ENCODE peak calls at places on chromosomes 5 and 9, in eight cellular contexts. One of them, this sample, is unnamed.

GRCh38 chr9:129287595-129288305 is 109.7 kb upstream of the IER5L start:
- DNase-seq in aorta: peak; percentile 61
- DNase-seq in tibial artery: peak; percentile 57
- DNase-seq in fibroblast of lung: no peak
- DNase-seq in breast epithelium: peak; percentile 35
- DNase-seq in NCI-H524: no peak
- DNase-seq in CD8-positive, alpha-beta memory T cell: no peak
- DNase-seq in stimulated activated CD4-positive, alpha-beta T cell treated with anti-CD3 and anti-CD28 coated beads, Interleukin-2, amount 100 ng/mL, for 48 hours: no peak
- DNase-seq in this sample: peak; percentile 34

GRCh38 chr5:107269256-107269655 is 401.5 kb downstream of the EFNA5 start:
- DNase-seq in fibroblast of lung: no peak
- DNase-seq in CD8-positive, alpha-beta memory T cell: no peak
- DNase-seq in NCI-H524: no peak
- DNase-seq in stimulated activated CD4-positive, alpha-beta T cell treated with anti-CD3 and anti-CD28 coated beads, Interleukin-2, amount 100 ng/mL, for 48 hours: no peak
- DNase-seq in aorta: no peak
- DNase-seq in tibial artery: no peak
- DNase-seq in breast epithelium: no peak
- DNase-seq in this sample: no peak

GRCh38 chr9:15485836-15486678 is 24.7 kb downstream of the PSIP1 start:
- DNase-seq in tibial artery: no peak
- DNase-seq in CD8-positive, alpha-beta memory T cell: peak; percentile 24
- DNase-seq in NCI-H524: no peak
- DNase-seq in breast epithelium: no peak
- DNase-seq in fibroblast of lung: peak; percentile 45
- DNase-seq in aorta: no peak
- DNase-seq in stimulated activated CD4-positive, alpha-beta T cell treated with anti-CD3 and anti-CD28 coated beads, Interleukin-2, amount 100 ng/mL, for 48 hours: no peak
- DNase-seq in this sample: no peak

GRCh38 chr9:36987891-36988290 is 46.2 kb downstream of the PAX5 start:
- DNase-seq in stimulated activated CD4-positive, alpha-beta T cell treated with anti-CD3 and anti-CD28 coated beads, Interleukin-2, amount 100 ng/mL, for 48 hours: no peak
- DNase-seq in breast epithelium: no peak
- DNase-seq in tibial artery: peak; percentile 11
- DNase-seq in CD8-positive, alpha-beta memory T cell: no peak
- DNase-seq in aorta: no peak
- DNase-seq in fibroblast of lung: peak; percentile 2
- DNase-seq in NCI-H524: no peak
- DNase-seq in this sample: no peak

GRCh38 chr5:151223447-151224264 is at the start of gene CCDC69:
- DNase-seq in NCI-H524: peak; percentile 15
- DNase-seq in stimulated activated CD4-positive, alpha-beta T cell treated with anti-CD3 and anti-CD28 coated beads, Interleukin-2, amount 100 ng/mL, for 48 hours: peak; percentile 44
- DNase-seq in tibial artery: peak; percentile 88
- DNase-seq in aorta: peak; percentile 92
- DNase-seq in CD8-positive, alpha-beta memory T cell: peak; percentile 58
- DNase-seq in fibroblast of lung: peak; percentile 63
- DNase-seq in breast epithelium: peak; percentile 66
- DNase-seq in this sample: peak; percentile 89

GRCh38 chr5:127838661-127839060 is 135.5 kb downstream of the CCDC192 start:
- DNase-seq in CD8-positive, alpha-beta memory T cell: no peak
- DNase-seq in aorta: no peak
- DNase-seq in NCI-H524: no peak
- DNase-seq in tibial artery: no peak
- DNase-seq in fibroblast of lung: peak; percentile 31
- DNase-seq in stimulated activated CD4-positive, alpha-beta T cell treated with anti-CD3 and anti-CD28 coated beads, Interleukin-2, amount 100 ng/mL, for 48 hours: no peak
- DNase-seq in breast epithelium: no peak
- DNase-seq in this sample: no peak

GRCh38 chr5:96812851-96813250 is 5.1 kb upstream of the ERAP1 start:
- DNase-seq in tibial artery: no peak
- DNase-seq in NCI-H524: no peak
- DNase-seq in CD8-positive, alpha-beta memory T cell: no peak
- DNase-seq in breast epithelium: no peak
- DNase-seq in aorta: no peak
- DNase-seq in fibroblast of lung: no peak
- DNase-seq in stimulated activated CD4-positive, alpha-beta T cell treated with anti-CD3 and anti-CD28 coated beads, Interleukin-2, amount 100 ng/mL, for 48 hours: no peak
- DNase-seq in this sample: no peak

GRCh38 chr5:419970-420369 is 23.0 kb upstream of the EXOC3 start:
- DNase-seq in tibial artery: no peak
- DNase-seq in CD8-positive, alpha-beta memory T cell: no peak
- DNase-seq in NCI-H524: no peak
- DNase-seq in stimulated activated CD4-positive, alpha-beta T cell treated with anti-CD3 and anti-CD28 coated beads, Interleukin-2, amount 100 ng/mL, for 48 hours: no peak
- DNase-seq in fibroblast of lung: peak; percentile 43
- DNase-seq in breast epithelium: no peak
- DNase-seq in aorta: peak; percentile 19
- DNase-seq in this sample: peak; percentile 18

GRCh38 chr9:81724242-81724889 is 35.0 kb upstream of the TLE1 start:
- DNase-seq in stimulated activated CD4-positive, alpha-beta T cell treated with anti-CD3 and anti-CD28 coated beads, Interleukin-2, amount 100 ng/mL, for 48 hours: no peak
- DNase-seq in CD8-positive, alpha-beta memory T cell: no peak
- DNase-seq in aorta: no peak
- DNase-seq in fibroblast of lung: peak; percentile 16
- DNase-seq in tibial artery: no peak
- DNase-seq in breast epithelium: no peak
- DNase-seq in NCI-H524: no peak
- DNase-seq in this sample: no peak

GRCh38 chr9:135887021-135887507 is 20.3 kb downstream of the CAMSAP1 start:
- DNase-seq in stimulated activated CD4-positive, alpha-beta T cell treated with anti-CD3 and anti-CD28 coated beads, Interleukin-2, amount 100 ng/mL, for 48 hours: no peak
- DNase-seq in CD8-positive, alpha-beta memory T cell: no peak
- DNase-seq in NCI-H524: no peak
- DNase-seq in fibroblast of lung: peak; percentile 40
- DNase-seq in tibial artery: no peak
- DNase-seq in aorta: peak; percentile 80
- DNase-seq in breast epithelium: no peak
- DNase-seq in this sample: peak; percentile 55

GRCh38 chr9:91035825-91036208 is 234.2 kb downstream of the SYK start:
- DNase-seq in CD8-positive, alpha-beta memory T cell: no peak
- DNase-seq in breast epithelium: no peak
- DNase-seq in tibial artery: no peak
- DNase-seq in stimulated activated CD4-positive, alpha-beta T cell treated with anti-CD3 and anti-CD28 coated beads, Interleukin-2, amount 100 ng/mL, for 48 hours: no peak
- DNase-seq in aorta: no peak
- DNase-seq in fibroblast of lung: no peak
- DNase-seq in NCI-H524: no peak
- DNase-seq in this sample: no peak

GRCh38 chr9:21684831-21685362 is 117.5 kb upstream of the MTAP start:
- DNase-seq in NCI-H524: no peak
- DNase-seq in stimulated activated CD4-positive, alpha-beta T cell treated with anti-CD3 and anti-CD28 coated beads, Interleukin-2, amount 100 ng/mL, for 48 hours: peak; percentile 31
- DNase-seq in aorta: no peak
- DNase-seq in fibroblast of lung: peak; percentile 36
- DNase-seq in CD8-positive, alpha-beta memory T cell: no peak
- DNase-seq in breast epithelium: no peak
- DNase-seq in tibial artery: no peak
- DNase-seq in this sample: no peak

GRCh38 chr5:10719965-10720364 is 41.1 kb downstream of the DAP start:
- DNase-seq in NCI-H524: no peak
- DNase-seq in stimulated activated CD4-positive, alpha-beta T cell treated with anti-CD3 and anti-CD28 coated beads, Interleukin-2, amount 100 ng/mL, for 48 hours: no peak
- DNase-seq in tibial artery: no peak
- DNase-seq in aorta: no peak
- DNase-seq in CD8-positive, alpha-beta memory T cell: no peak
- DNase-seq in fibroblast of lung: peak; percentile 87
- DNase-seq in breast epithelium: no peak
- DNase-seq in this sample: no peak

GRCh38 chr5:53994148-53994547 is 316.2 kb downstream of the ARL15 start:
- DNase-seq in breast epithelium: no peak
- DNase-seq in NCI-H524: no peak
- DNase-seq in tibial artery: no peak
- DNase-seq in aorta: no peak
- DNase-seq in fibroblast of lung: peak; percentile 88
- DNase-seq in stimulated activated CD4-positive, alpha-beta T cell treated with anti-CD3 and anti-CD28 coated beads, Interleukin-2, amount 100 ng/mL, for 48 hours: no peak
- DNase-seq in CD8-positive, alpha-beta memory T cell: no peak
- DNase-seq in this sample: no peak

GRCh38 chr5:91293131-91293530 is 90.0 kb downstream of the ARRDC3 start:
- DNase-seq in stimulated activated CD4-positive, alpha-beta T cell treated with anti-CD3 and anti-CD28 coated beads, Interleukin-2, amount 100 ng/mL, for 48 hours: no peak
- DNase-seq in tibial artery: no peak
- DNase-seq in CD8-positive, alpha-beta memory T cell: no peak
- DNase-seq in NCI-H524: no peak
- DNase-seq in breast epithelium: no peak
- DNase-seq in fibroblast of lung: no peak
- DNase-seq in aorta: no peak
- DNase-seq in this sample: no peak

GRCh38 chr9:90331826-90332575 is 310.6 kb downstream of the DIRAS2 start:
- DNase-seq in CD8-positive, alpha-beta memory T cell: no peak
- DNase-seq in breast epithelium: no peak
- DNase-seq in NCI-H524: no peak
- DNase-seq in fibroblast of lung: peak; percentile 83
- DNase-seq in aorta: no peak
- DNase-seq in stimulated activated CD4-positive, alpha-beta T cell treated with anti-CD3 and anti-CD28 coated beads, Interleukin-2, amount 100 ng/mL, for 48 hours: no peak
- DNase-seq in tibial artery: no peak
- DNase-seq in this sample: no peak

GRCh38 chr9:34282096-34282495 is 47.0 kb downstream of the KIF24 start:
- DNase-seq in fibroblast of lung: peak; percentile 34
- DNase-seq in tibial artery: no peak
- DNase-seq in CD8-positive, alpha-beta memory T cell: no peak
- DNase-seq in breast epithelium: no peak
- DNase-seq in aorta: no peak
- DNase-seq in NCI-H524: no peak
- DNase-seq in stimulated activated CD4-positive, alpha-beta T cell treated with anti-CD3 and anti-CD28 coated beads, Interleukin-2, amount 100 ng/mL, for 48 hours: no peak
- DNase-seq in this sample: no peak

GRCh38 chr5:10448754-10449345 is 7.2 kb downstream of the ROPN1L start:
- DNase-seq in breast epithelium: no peak
- DNase-seq in aorta: no peak
- DNase-seq in CD8-positive, alpha-beta memory T cell: no peak
- DNase-seq in stimulated activated CD4-positive, alpha-beta T cell treated with anti-CD3 and anti-CD28 coated beads, Interleukin-2, amount 100 ng/mL, for 48 hours: no peak
- DNase-seq in tibial artery: no peak
- DNase-seq in NCI-H524: no peak
- DNase-seq in fibroblast of lung: no peak
- DNase-seq in this sample: no peak

GRCh38 chr9:99451121-99451606 is 229.1 kb downstream of the SEC61B start:
- DNase-seq in breast epithelium: no peak
- DNase-seq in stimulated activated CD4-positive, alpha-beta T cell treated with anti-CD3 and anti-CD28 coated beads, Interleukin-2, amount 100 ng/mL, for 48 hours: no peak
- DNase-seq in aorta: no peak
- DNase-seq in CD8-positive, alpha-beta memory T cell: no peak
- DNase-seq in NCI-H524: no peak
- DNase-seq in tibial artery: no peak
- DNase-seq in fibroblast of lung: no peak
- DNase-seq in this sample: no peak

GRCh38 chr9:93422987-93423386 is 28.5 kb upstream of the FAM120A start:
- DNase-seq in stimulated activated CD4-positive, alpha-beta T cell treated with anti-CD3 and anti-CD28 coated beads, Interleukin-2, amount 100 ng/mL, for 48 hours: no peak
- DNase-seq in aorta: no peak
- DNase-seq in fibroblast of lung: peak; percentile 19
- DNase-seq in NCI-H524: no peak
- DNase-seq in CD8-positive, alpha-beta memory T cell: no peak
- DNase-seq in breast epithelium: no peak
- DNase-seq in tibial artery: no peak
- DNase-seq in this sample: no peak

GRCh38 chr9:971901-972511 is 4.4 kb upstream of the DMRT3 start:
- DNase-seq in fibroblast of lung: no peak
- DNase-seq in NCI-H524: no peak
- DNase-seq in CD8-positive, alpha-beta memory T cell: no peak
- DNase-seq in tibial artery: no peak
- DNase-seq in breast epithelium: no peak
- DNase-seq in stimulated activated CD4-positive, alpha-beta T cell treated with anti-CD3 and anti-CD28 coated beads, Interleukin-2, amount 100 ng/mL, for 48 hours: no peak
- DNase-seq in aorta: no peak
- DNase-seq in this sample: no peak

GRCh38 chr5:140855772-140856674 is at the start of gene PCDHA10:
- DNase-seq in tibial artery: no peak
- DNase-seq in fibroblast of lung: peak; percentile 2
- DNase-seq in stimulated activated CD4-positive, alpha-beta T cell treated with anti-CD3 and anti-CD28 coated beads, Interleukin-2, amount 100 ng/mL, for 48 hours: no peak
- DNase-seq in NCI-H524: no peak
- DNase-seq in CD8-positive, alpha-beta memory T cell: no peak
- DNase-seq in aorta: no peak
- DNase-seq in breast epithelium: no peak
- DNase-seq in this sample: no peak

GRCh38 chr5:110705349-110705748 is 21.1 kb downstream of the TMEM232 start:
- DNase-seq in aorta: no peak
- DNase-seq in CD8-positive, alpha-beta memory T cell: no peak
- DNase-seq in NCI-H524: no peak
- DNase-seq in tibial artery: no peak
- DNase-seq in stimulated activated CD4-positive, alpha-beta T cell treated with anti-CD3 and anti-CD28 coated beads, Interleukin-2, amount 100 ng/mL, for 48 hours: no peak
- DNase-seq in fibroblast of lung: no peak
- DNase-seq in breast epithelium: no peak
- DNase-seq in this sample: no peak

GRCh38 chr5:159182691-159183090 is 26.7 kb downstream of the RNF145 start:
- DNase-seq in stimulated activated CD4-positive, alpha-beta T cell treated with anti-CD3 and anti-CD28 coated beads, Interleukin-2, amount 100 ng/mL, for 48 hours: no peak
- DNase-seq in breast epithelium: no peak
- DNase-seq in NCI-H524: no peak
- DNase-seq in fibroblast of lung: peak; percentile 80
- DNase-seq in tibial artery: no peak
- DNase-seq in CD8-positive, alpha-beta memory T cell: no peak
- DNase-seq in aorta: no peak
- DNase-seq in this sample: no peak